ENCODE peak calls at places on chromosomes 6 and 20, in nine cellular contexts. One of them, this sample, is unnamed. For H3K4me1 and H3K9me3, the result is how much of the 10 kb centered on the place peaks cover.

GRCh38 chr6:132934496-132934895 is 120.1 kb downstream of the RPS12 start:
- DNase-seq in left lung: no peak
- DNase-seq in hepatocyte: no peak
- DNase-seq in IMR-90: no peak
- DNase-seq in GM23248: peak
- DNase-seq in body of pancreas: no peak
- DNase-seq in H1: no peak
- DNase-seq in effector memory CD4-positive, alpha-beta T cell: no peak
- DNase-seq in PC-3: no peak
- DNase-seq in this sample: no peak

GRCh38 chr6:9404351-9405146 is 969.2 kb upstream of the SLC35B3 start:
- DNase-seq in left lung: no peak
- DNase-seq in hepatocyte: no peak
- DNase-seq in IMR-90: no peak
- DNase-seq in GM23248: peak
- DNase-seq in body of pancreas: no peak
- DNase-seq in H1: no peak
- DNase-seq in effector memory CD4-positive, alpha-beta T cell: no peak
- DNase-seq in PC-3: peak
- DNase-seq in this sample: no peak

GRCh38 chr20:17298169-17298568 is 71.3 kb downstream of the PCSK2 start:
- DNase-seq in left lung: no peak
- DNase-seq in hepatocyte: no peak
- DNase-seq in IMR-90: no peak
- DNase-seq in GM23248: peak
- DNase-seq in body of pancreas: no peak
- DNase-seq in H1: no peak
- DNase-seq in effector memory CD4-positive, alpha-beta T cell: no peak
- DNase-seq in PC-3: no peak
- DNase-seq in this sample: no peak

GRCh38 chr6:87237804-87238203 is 82.4 kb downstream of the ZNF292 start:
- DNase-seq in left lung: no peak
- DNase-seq in hepatocyte: no peak
- DNase-seq in IMR-90: peak
- DNase-seq in GM23248: peak
- DNase-seq in body of pancreas: no peak
- DNase-seq in H1: no peak
- DNase-seq in effector memory CD4-positive, alpha-beta T cell: no peak
- DNase-seq in PC-3: peak
- DNase-seq in this sample: no peak

GRCh38 chr6:53432318-53433161 is 83.8 kb upstream of the ELOVL5 start:
- DNase-seq in left lung: no peak
- DNase-seq in hepatocyte: peak
- DNase-seq in IMR-90: peak
- DNase-seq in GM23248: peak
- DNase-seq in body of pancreas: no peak
- DNase-seq in H1: no peak
- DNase-seq in effector memory CD4-positive, alpha-beta T cell: no peak
- DNase-seq in PC-3: peak
- DNase-seq in this sample: no peak

GRCh38 chr6:12578751-12579150 is 137.8 kb upstream of the PHACTR1 start:
- DNase-seq in left lung: no peak
- DNase-seq in hepatocyte: no peak
- DNase-seq in IMR-90: peak
- DNase-seq in GM23248: peak
- DNase-seq in body of pancreas: no peak
- DNase-seq in H1: no peak
- DNase-seq in effector memory CD4-positive, alpha-beta T cell: no peak
- DNase-seq in PC-3: peak
- DNase-seq in this sample: no peak

GRCh38 chr6:63573899-63574553 is 1.7 kb downstream of the LOC128125822 start:
- DNase-seq in left lung: no peak
- DNase-seq in hepatocyte: peak
- DNase-seq in IMR-90: peak
- DNase-seq in GM23248: peak
- DNase-seq in body of pancreas: peak
- DNase-seq in H1: no peak
- DNase-seq in effector memory CD4-positive, alpha-beta T cell: peak
- DNase-seq in PC-3: peak
- DNase-seq in this sample: no peak

GRCh38 chr20:51481311-51481997 is 61.1 kb downstream of the NFATC2 start:
- DNase-seq in left lung: no peak
- DNase-seq in hepatocyte: no peak
- DNase-seq in IMR-90: no peak
- DNase-seq in GM23248: no peak
- DNase-seq in body of pancreas: no peak
- DNase-seq in H1: no peak
- DNase-seq in effector memory CD4-positive, alpha-beta T cell: peak
- DNase-seq in PC-3: no peak
- DNase-seq in this sample: no peak

GRCh38 chr6:18216411-18216810 is 47.9 kb downstream of the DEK start:
- DNase-seq in left lung: no peak
- DNase-seq in hepatocyte: no peak
- DNase-seq in IMR-90: peak
- DNase-seq in GM23248: peak
- DNase-seq in body of pancreas: no peak
- DNase-seq in H1: no peak
- DNase-seq in effector memory CD4-positive, alpha-beta T cell: no peak
- DNase-seq in PC-3: peak
- DNase-seq in this sample: no peak

GRCh38 chr6:30325150-30325872 is 1.4 kb upstream of the TRIM39 start:
- DNase-seq in left lung: no peak
- DNase-seq in hepatocyte: peak
- DNase-seq in IMR-90: peak
- DNase-seq in GM23248: peak
- DNase-seq in body of pancreas: no peak
- DNase-seq in H1: peak
- DNase-seq in effector memory CD4-positive, alpha-beta T cell: peak
- DNase-seq in PC-3: peak
- DNase-seq in this sample: no peak

GRCh38 chr20:49792611-49793010 is 20.0 kb upstream of the SLC9A8 start:
- DNase-seq in left lung: no peak
- DNase-seq in hepatocyte: no peak
- DNase-seq in IMR-90: no peak
- DNase-seq in GM23248: no peak
- DNase-seq in body of pancreas: no peak
- DNase-seq in H1: no peak
- DNase-seq in effector memory CD4-positive, alpha-beta T cell: no peak
- DNase-seq in PC-3: no peak
- DNase-seq in this sample: no peak
- H3K4me1 ChIP-seq in left lung: half or more
- H3K4me1 ChIP-seq in hepatocyte: under half
- H3K4me1 ChIP-seq in IMR-90: under half
- H3K4me1 ChIP-seq in GM23248: under half
- H3K4me1 ChIP-seq in body of pancreas: under half
- H3K4me1 ChIP-seq in H1: under half
- H3K4me1 ChIP-seq in effector memory CD4-positive, alpha-beta T cell: under half
- H3K4me1 ChIP-seq in PC-3: under half
- H3K4me1 ChIP-seq in this sample: under half

DNA sequence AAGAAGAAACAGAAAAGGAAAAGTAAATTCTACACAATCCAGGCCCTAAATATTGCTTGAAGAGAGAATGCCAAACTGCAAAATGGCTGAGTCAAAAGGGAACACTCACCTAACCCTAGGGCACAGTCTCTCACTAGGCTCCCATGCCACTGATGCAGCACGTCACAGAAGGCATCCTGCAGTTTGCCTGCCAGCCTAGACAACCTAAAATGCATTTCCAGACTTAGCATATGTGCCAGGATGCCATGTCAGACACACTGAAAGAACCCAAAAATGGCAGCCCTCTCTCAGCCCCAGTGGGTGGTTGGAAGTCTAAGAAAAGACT is 10.6 kb upstream of the SIRPD start:
- DNase-seq in left lung: no peak
- DNase-seq in hepatocyte: peak
- DNase-seq in IMR-90: peak
- DNase-seq in GM23248: no peak
- DNase-seq in body of pancreas: no peak
- DNase-seq in H1: no peak
- DNase-seq in effector memory CD4-positive, alpha-beta T cell: no peak
- DNase-seq in PC-3: peak
- DNase-seq in this sample: no peak
- H3K4me3 ChIP-seq in left lung: no peak
- H3K4me3 ChIP-seq in hepatocyte: no peak
- H3K4me3 ChIP-seq in IMR-90: no peak
- H3K4me3 ChIP-seq in GM23248: no peak
- H3K4me3 ChIP-seq in body of pancreas: no peak
- H3K4me3 ChIP-seq in H1: no peak
- H3K4me3 ChIP-seq in effector memory CD4-positive, alpha-beta T cell: no peak
- H3K4me3 ChIP-seq in PC-3: no peak
- H3K4me3 ChIP-seq in this sample: no peak

GRCh38 chr6:164283574-164283973 is 869.1 kb downstream of the QKI start:
- DNase-seq in left lung: no peak
- DNase-seq in hepatocyte: no peak
- DNase-seq in IMR-90: no peak
- DNase-seq in GM23248: no peak
- DNase-seq in body of pancreas: no peak
- DNase-seq in H1: no peak
- DNase-seq in effector memory CD4-positive, alpha-beta T cell: no peak
- DNase-seq in PC-3: no peak
- DNase-seq in this sample: no peak

GRCh38 chr6:164290101-164290500 is 875.6 kb downstream of the QKI start:
- DNase-seq in left lung: no peak
- DNase-seq in hepatocyte: no peak
- DNase-seq in IMR-90: no peak
- DNase-seq in GM23248: no peak
- DNase-seq in body of pancreas: no peak
- DNase-seq in H1: no peak
- DNase-seq in effector memory CD4-positive, alpha-beta T cell: no peak
- DNase-seq in PC-3: no peak
- DNase-seq in this sample: no peak

GRCh38 chr6:164291224-164291623 is 876.7 kb downstream of the QKI start:
- DNase-seq in left lung: no peak
- DNase-seq in hepatocyte: no peak
- DNase-seq in IMR-90: no peak
- DNase-seq in GM23248: no peak
- DNase-seq in body of pancreas: no peak
- DNase-seq in H1: no peak
- DNase-seq in effector memory CD4-positive, alpha-beta T cell: no peak
- DNase-seq in PC-3: no peak
- DNase-seq in this sample: no peak

GRCh38 chr6:164286021-164286420 is 871.5 kb downstream of the QKI start:
- DNase-seq in left lung: no peak
- DNase-seq in hepatocyte: no peak
- DNase-seq in IMR-90: no peak
- DNase-seq in GM23248: no peak
- DNase-seq in body of pancreas: no peak
- DNase-seq in H1: no peak
- DNase-seq in effector memory CD4-positive, alpha-beta T cell: no peak
- DNase-seq in PC-3: no peak
- DNase-seq in this sample: no peak
- H3K9me3 ChIP-seq in left lung: under half
- H3K9me3 ChIP-seq in hepatocyte: under half
- H3K9me3 ChIP-seq in IMR-90: under half
- H3K9me3 ChIP-seq in GM23248: under half
- H3K9me3 ChIP-seq in body of pancreas: under half
- H3K9me3 ChIP-seq in H1: under half
- H3K9me3 ChIP-seq in effector memory CD4-positive, alpha-beta T cell: under half
- H3K9me3 ChIP-seq in PC-3: under half
- H3K9me3 ChIP-seq in this sample: under half

DNA sequence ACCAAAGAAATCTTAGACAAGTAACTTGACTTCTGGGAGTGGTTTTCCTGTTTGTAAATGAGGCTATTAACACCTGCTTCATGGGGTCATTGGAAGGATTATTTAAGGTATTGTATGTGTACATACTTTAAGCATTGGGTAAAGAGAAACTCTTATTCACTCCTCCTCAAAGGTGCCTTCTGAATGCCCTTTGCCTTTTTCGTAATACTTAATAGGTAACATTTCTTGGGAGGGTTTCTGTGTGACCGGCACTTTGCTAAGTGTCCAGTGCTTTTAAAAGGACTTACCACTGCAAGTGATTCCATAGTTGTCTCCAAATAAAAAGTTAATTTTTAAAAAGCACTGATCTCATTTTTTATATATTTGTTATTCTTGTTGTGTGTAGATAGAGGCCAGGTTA is 52.6 kb downstream of the RALY start:
- DNase-seq in left lung: no peak
- DNase-seq in hepatocyte: peak
- DNase-seq in IMR-90: no peak
- DNase-seq in GM23248: no peak
- DNase-seq in body of pancreas: no peak
- DNase-seq in H1: no peak
- DNase-seq in effector memory CD4-positive, alpha-beta T cell: no peak
- DNase-seq in PC-3: no peak
- DNase-seq in this sample: no peak
- H3K4me1 ChIP-seq in left lung: half or more
- H3K4me1 ChIP-seq in hepatocyte: under half
- H3K4me1 ChIP-seq in IMR-90: under half
- H3K4me1 ChIP-seq in GM23248: under half
- H3K4me1 ChIP-seq in body of pancreas: under half
- H3K4me1 ChIP-seq in H1: under half
- H3K4me1 ChIP-seq in effector memory CD4-positive, alpha-beta T cell: under half
- H3K4me1 ChIP-seq in PC-3: under half
- H3K4me1 ChIP-seq in this sample: under half

GRCh38 chr6:160679402-160679769 is 15.3 kb upstream of the LPA start:
- DNase-seq in left lung: no peak
- DNase-seq in hepatocyte: peak
- DNase-seq in IMR-90: no peak
- DNase-seq in GM23248: no peak
- DNase-seq in body of pancreas: peak
- DNase-seq in H1: peak
- DNase-seq in effector memory CD4-positive, alpha-beta T cell: no peak
- DNase-seq in PC-3: no peak
- DNase-seq in this sample: no peak

GRCh38 chr6:160678230-160678629 is 14.2 kb upstream of the LPA start:
- DNase-seq in left lung: no peak
- DNase-seq in hepatocyte: no peak
- DNase-seq in IMR-90: no peak
- DNase-seq in GM23248: no peak
- DNase-seq in body of pancreas: no peak
- DNase-seq in H1: no peak
- DNase-seq in effector memory CD4-positive, alpha-beta T cell: no peak
- DNase-seq in PC-3: no peak
- DNase-seq in this sample: no peak

GRCh38 chr6:160678744-160679401 is 14.8 kb upstream of the LPA start:
- DNase-seq in left lung: no peak
- DNase-seq in hepatocyte: peak
- DNase-seq in IMR-90: no peak
- DNase-seq in GM23248: no peak
- DNase-seq in body of pancreas: peak
- DNase-seq in H1: no peak
- DNase-seq in effector memory CD4-positive, alpha-beta T cell: no peak
- DNase-seq in PC-3: no peak
- DNase-seq in this sample: no peak
- H3K4me3 ChIP-seq in left lung: no peak
- H3K4me3 ChIP-seq in hepatocyte: no peak
- H3K4me3 ChIP-seq in IMR-90: no peak
- H3K4me3 ChIP-seq in GM23248: no peak
- H3K4me3 ChIP-seq in body of pancreas: peak
- H3K4me3 ChIP-seq in H1: no peak
- H3K4me3 ChIP-seq in effector memory CD4-positive, alpha-beta T cell: no peak
- H3K4me3 ChIP-seq in PC-3: no peak
- H3K4me3 ChIP-seq in this sample: no peak

DNA sequence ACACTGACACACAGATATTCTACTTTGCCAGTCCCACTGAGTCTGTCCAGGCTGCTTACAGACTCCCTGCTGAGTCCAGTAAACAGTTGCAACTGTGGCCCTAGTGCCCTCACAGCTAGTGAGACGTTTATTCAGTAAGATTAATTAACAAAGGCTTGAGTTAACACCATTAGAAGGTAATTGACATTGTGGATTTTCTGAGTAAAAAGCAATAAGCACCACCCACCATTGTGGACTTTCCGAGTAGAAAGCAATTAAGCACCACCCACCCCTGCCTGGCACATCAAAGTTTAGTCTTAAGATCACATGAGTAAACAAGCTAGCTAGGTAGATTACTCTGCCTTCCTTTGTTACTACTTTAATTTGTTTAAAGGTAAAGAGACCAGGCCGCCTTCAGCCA is 408.6 kb upstream of the IMPG1 start:
- DNase-seq in left lung: no peak
- DNase-seq in hepatocyte: no peak
- DNase-seq in IMR-90: no peak
- DNase-seq in GM23248: no peak
- DNase-seq in body of pancreas: no peak
- DNase-seq in H1: no peak
- DNase-seq in effector memory CD4-positive, alpha-beta T cell: no peak
- DNase-seq in PC-3: no peak
- DNase-seq in this sample: no peak
- H3K9me3 ChIP-seq in left lung: under half
- H3K9me3 ChIP-seq in hepatocyte: under half
- H3K9me3 ChIP-seq in IMR-90: under half
- H3K9me3 ChIP-seq in GM23248: under half
- H3K9me3 ChIP-seq in body of pancreas: under half
- H3K9me3 ChIP-seq in H1: under half
- H3K9me3 ChIP-seq in effector memory CD4-positive, alpha-beta T cell: under half
- H3K9me3 ChIP-seq in PC-3: under half
- H3K9me3 ChIP-seq in this sample: under half